ENCODE peak calls at places on chromosomes 3 and 15, in four cellular contexts. F is transverse colon, H is H1, I is ovary. Y is an unnamed sample.

GRCh38 chr3:77039606-77040553 is at the start of gene ROBO2:
- DNase-seq in F (peak), H (no peak), I (peak), Y (peak)

GRCh38 chr15:38068600-38068999 is 134.2 kb downstream of the TMCO5A start:
- DNase-seq in F (no peak), H (no peak), I (no peak), Y (no peak)

GRCh38 chr3:195240939-195241338 is 30.0 kb downstream of the XXYLT1 start:
- DNase-seq in F (no peak), H (no peak), I (no peak), Y (no peak)

GRCh38 chr3:123276346-123276745 is 74.6 kb downstream of the SEC22A start:
- DNase-seq in F (no peak), H (no peak), I (no peak), Y (no peak)

GRCh38 chr15:69316281-69316680 is 17.6 kb downstream of the PAQR5 start:
- DNase-seq in F (no peak), H (no peak), I (no peak), Y (no peak)

GRCh38 chr3:85342915-85343314 is 384.1 kb downstream of the CADM2 start:
- DNase-seq in F (no peak), H (no peak), I (no peak), Y (peak)

GRCh38 chr3:56890448-56891083 is 88.8 kb upstream of the ARHGEF3 start:
- DNase-seq in F (no peak), H (no peak), I (no peak), Y (no peak)

GRCh38 chr3:43346990-43347749 is 60.8 kb downstream of the SNRK start:
- DNase-seq in F (peak), H (no peak), I (no peak), Y (no peak)

GRCh38 chr3:194395767-194396527 is 3.1 kb downstream of the GP5 start:
- DNase-seq in F (peak), H (no peak), I (peak), Y (peak)

GRCh38 chr3:16277471-16277870 is 12.5 kb downstream of the OXNAD1 start:
- DNase-seq in F (no peak), H (no peak), I (no peak), Y (no peak)

GRCh38 chr3:152595975-152596832 is 238.7 kb upstream of the P2RY1 start:
- DNase-seq in F (peak), H (no peak), I (peak), Y (peak)

GRCh38 chr15:86139828-86140227 is 60.2 kb downstream of the AGBL1 start:
- DNase-seq in F (no peak), H (no peak), I (no peak), Y (peak)

GRCh38 chr3:182904164-182904563 is 76.2 kb downstream of the DCUN1D1 start:
- DNase-seq in F (no peak), H (no peak), I (no peak), Y (no peak)

GRCh38 chr3:56988874-56989433 is 71.5 kb upstream of the SPATA12 start:
- DNase-seq in F (peak), H (peak), I (peak), Y (peak)

GRCh38 chr3:194327030-194327413 is 24.1 kb downstream of the CPN2 start:
- DNase-seq in F (no peak), H (no peak), I (no peak), Y (no peak)

GRCh38 chr15:48507416-48508065 is 138.0 kb downstream of the FBN1 start:
- DNase-seq in F (no peak), H (no peak), I (peak), Y (peak)

GRCh38 chr3:125207949-125208568 is 4.5 kb downstream of the SLC12A8 start:
- DNase-seq in F (no peak), H (no peak), I (no peak), Y (no peak)

GRCh38 chr3:144590854-144591253 is 619.2 kb downstream of the DIPK2A start:
- DNase-seq in F (no peak), H (peak), I (no peak), Y (no peak)

GRCh38 chr15:94119923-94120775 is 111.2 kb upstream of the MCTP2 start:
- DNase-seq in F (peak), H (peak), I (peak), Y (peak)

GRCh38 chr3:104596054-104596453 is 770.7 kb upstream of the ALCAM start:
- DNase-seq in F (no peak), H (no peak), I (no peak), Y (no peak)

GRCh38 chr3:8976540-8977182 is 13.4 kb upstream of the RAD18 start:
- DNase-seq in F (no peak), H (no peak), I (no peak), Y (no peak)

GRCh38 chr3:8972614-8973013 is 9.3 kb upstream of the RAD18 start:
- DNase-seq in F (no peak), H (no peak), I (no peak), Y (no peak)

GRCh38 chr3:8975081-8976020 is 12.1 kb upstream of the RAD18 start:
- DNase-seq in F (no peak), H (no peak), I (no peak), Y (no peak)

GRCh38 chr3:8970971-8971589 is 7.8 kb upstream of the RAD18 start:
- DNase-seq in F (peak), H (no peak), I (peak), Y (peak)

GRCh38 chr3:8974458-8974857 is 11.2 kb upstream of the RAD18 start:
- DNase-seq in F (no peak), H (no peak), I (no peak), Y (no peak)
- TF ChIP-seq POLR2A in F (no peak), H (no peak), I (no peak), Y (no peak)

GRCh38 chr15:90400759-90401314 is 12.8 kb downstream of the IQGAP1 start:
- DNase-seq in F (peak), H (no peak), I (peak), Y (peak)
- TF ChIP-seq POLR2A in F (peak), H (peak), I (no peak), Y (no peak)

GRCh38 chr15:56361978-56362377 is 3.2 kb upstream of the TEX9 start:
- DNase-seq in F (no peak), H (no peak), I (no peak), Y (no peak)

GRCh38 chr15:56366211-56366610 is 985 bp downstream of the TEX9 start:
- DNase-seq in F (no peak), H (no peak), I (no peak), Y (no peak)

GRCh38 chr15:56367156-56367555 is 1.9 kb downstream of the TEX9 start:
- DNase-seq in F (no peak), H (no peak), I (no peak), Y (no peak)

GRCh38 chr15:56369234-56369633 is 4.0 kb downstream of the TEX9 start:
- DNase-seq in F (no peak), H (no peak), I (no peak), Y (no peak)

GRCh38 chr15:56365075-56365711 is at the start of gene TEX9:
- DNase-seq in F (peak), H (peak), I (peak), Y (peak)
- TF ChIP-seq POLR2A in F (peak), H (peak), I (no peak), Y (no peak)

GRCh38 chr3:118298133-118298532 is 736.5 kb downstream of the IGSF11 start:
- DNase-seq in F (no peak), H (no peak), I (no peak), Y (no peak)
- TF ChIP-seq POLR2A in F (no peak), H (no peak), I (no peak), Y (no peak)

GRCh38 chr15:36932070-36932469 is 168.3 kb downstream of the MEIS2 start:
- DNase-seq in F (no peak), H (no peak), I (no peak), Y (no peak)
- TF ChIP-seq POLR2A in F (no peak), H (no peak), I (no peak), Y (no peak)

GRCh38 chr3:63945558-63946096 is 33.4 kb upstream of the SCAANT1 start:
- DNase-seq in F (no peak), H (no peak), I (peak), Y (no peak)
- TF ChIP-seq POLR2A in F (no peak), H (no peak), I (no peak), Y (no peak)

GRCh38 chr3:105867690-105868449 is 942 bp downstream of the CBLB start:
- DNase-seq in F (no peak), H (no peak), I (no peak), Y (no peak)
- TF ChIP-seq POLR2A in F (no peak), H (no peak), I (no peak), Y (no peak)

DNA sequence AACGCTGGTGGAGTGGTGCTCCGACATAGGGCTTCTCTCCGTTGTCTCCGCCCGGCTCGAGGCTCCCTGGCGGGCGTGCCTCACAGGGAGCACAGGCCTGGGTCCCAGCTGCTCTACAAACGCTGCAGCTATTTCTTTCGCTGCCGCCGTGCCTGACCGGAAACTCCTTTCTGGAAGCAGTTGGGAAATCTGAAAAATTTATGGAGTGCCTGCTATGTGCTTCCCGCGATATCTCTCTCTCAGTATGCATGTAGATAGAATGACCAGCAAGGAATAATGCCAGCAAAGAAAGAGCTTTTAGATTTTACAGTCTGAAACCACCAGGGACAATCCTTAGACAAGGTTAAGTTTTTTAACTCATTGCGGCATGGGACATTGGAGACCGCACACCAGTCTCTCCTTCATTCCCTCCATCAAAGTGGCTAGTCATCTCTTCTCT is 834 bp upstream of the NPHP3 start:
- DNase-seq in F (no peak), H (no peak), I (no peak), Y (no peak)
- TF ChIP-seq POLR2A in F (peak), H (no peak), I (no peak), Y (no peak)

Y was measured in testis.